ENCODE peak calls at places on chromosomes 16 and 17, in seven cellular contexts. M, Z, T, V, O, H and B are unnamed samples.

GRCh38 chr17:46121165-46121764 is 72.0 kb downstream of the KANSL1 start:
- DNase-seq in V (no peak), O (no peak), T (no peak), M (no peak), H (no peak), Z (no peak), B (no peak)

GRCh38 chr17:8598913-8599312 is 31.6 kb downstream of the MYH10 start:
- DNase-seq in Z (no peak), T (no peak), V (no peak), H (no peak), M (no peak), O (no peak), B (no peak)

GRCh38 chr17:57923182-57923872 is 31.9 kb downstream of the CUEDC1 start:
- DNase-seq in T (no peak), H (no peak), O (no peak), Z (no peak), V (no peak), M (no peak), B (no peak)

GRCh38 chr17:61618950-61619349 is 27.9 kb upstream of the NACA2 start:
- DNase-seq in M (no peak), T (no peak), O (no peak), H (no peak), V (no peak), Z (no peak), B (no peak)

GRCh38 chr17:76966486-76967181 is 98.4 kb downstream of the MGAT5B start:
- DNase-seq in H (no peak), V (no peak), M (no peak), T (no peak), O (no peak), Z (no peak), B (no peak)

GRCh38 chr17:27572665-27573064 is 58.3 kb upstream of the LGALS9 start:
- DNase-seq in Z (no peak), V (no peak), M (no peak), O (no peak), T (no peak), H (no peak), B (no peak)

GRCh38 chr17:59287452-59287851 is 44.0 kb upstream of the YPEL2 start:
- DNase-seq in H (no peak), O (no peak), M (peak), Z (no peak), T (no peak), V (no peak), B (peak)

GRCh38 chr17:32783602-32784001 is 93.3 kb downstream of the MYO1D start:
- DNase-seq in H (no peak), Z (no peak), V (no peak), M (peak), O (no peak), T (no peak), B (no peak)

GRCh38 chr16:1913327-1914083 is 4.7 kb downstream of the HS3ST6 start:
- DNase-seq in V (no peak), M (no peak), Z (peak), T (peak), H (no peak), O (no peak), B (no peak)

GRCh38 chr17:76676629-76677028 is 33.1 kb upstream of the ST6GALNAC1 start:
- DNase-seq in T (no peak), M (no peak), O (no peak), Z (no peak), V (no peak), H (no peak), B (no peak)

GRCh38 chr16:67190041-67190440 is at the start of gene EXOC3L1:
- DNase-seq in M (no peak), O (no peak), H (no peak), Z (no peak), T (no peak), V (no peak), B (no peak)

GRCh38 chr16:88651276-88651988 is 579 bp upstream of the CYBA start:
- DNase-seq in V (no peak), O (no peak), H (peak), Z (peak), T (no peak), M (peak), B (no peak)

GRCh38 chr17:42325026-42325425 is 36.7 kb downstream of the STAT5A start:
- DNase-seq in V (no peak), O (no peak), H (peak), M (no peak), T (peak), Z (no peak), B (no peak)

GRCh38 chr17:81516439-81516838 is 3.8 kb upstream of the ACTG1 start:
- DNase-seq in Z (no peak), O (no peak), M (no peak), H (peak), T (no peak), V (no peak), B (no peak)

GRCh38 chr17:19771971-19772630 is 24.0 kb upstream of the ALDH3A1 start:
- DNase-seq in H (no peak), M (peak), V (no peak), T (no peak), Z (no peak), O (no peak), B (no peak)

GRCh38 chr17:8141741-8142140 is 10.5 kb downstream of the PER1 start:
- DNase-seq in H (no peak), T (no peak), O (no peak), V (no peak), M (no peak), Z (no peak), B (no peak)

GRCh38 chr16:57519796-57520360 is 16.5 kb downstream of the CCDC102A start:
- DNase-seq in T (peak), V (peak), O (no peak), H (peak), Z (peak), M (peak), B (peak)

GRCh38 chr16:29745126-29745852 is 501 bp downstream of the C16orf54 start:
- DNase-seq in M (peak), H (no peak), O (no peak), V (no peak), Z (no peak), T (no peak), B (no peak)

GRCh38 chr17:2602597-2603017 is 9.2 kb downstream of the PAFAH1B1 start:
- DNase-seq in Z (no peak), M (no peak), O (no peak), V (no peak), H (no peak), T (no peak), B (no peak)

GRCh38 chr17:19743101-19744100 is 4.7 kb downstream of the ALDH3A1 start:
- DNase-seq in T (no peak), O (no peak), Z (no peak), V (no peak), H (no peak), M (no peak), B (no peak)

GRCh38 chr17:7782237-7782636 is 51.8 kb upstream of the KDM6B start:
- DNase-seq in M (no peak), Z (no peak), H (no peak), T (no peak), V (no peak), O (no peak), B (no peak)

GRCh38 chr16:12433691-12434390 is 369.8 kb downstream of the CPPED1 start:
- DNase-seq in Z (no peak), H (no peak), T (no peak), V (no peak), M (no peak), O (no peak), B (no peak)

GRCh38 chr17:8162997-8163977 is 539 bp upstream of the VAMP2 start:
- DNase-seq in H (peak), V (peak), T (no peak), O (peak), Z (no peak), M (peak), B (peak)

GRCh38 chr16:11183035-11183812 is 72.8 kb downstream of the SOCS1 start:
- DNase-seq in O (no peak), T (no peak), Z (no peak), M (no peak), V (no peak), H (no peak), B (no peak)

GRCh38 chr17:48457080-48457836 is 27.2 kb upstream of the SKAP1 start:
- DNase-seq in Z (peak), M (peak), T (peak), V (peak), O (no peak), H (peak), B (no peak)

GRCh38 chr16:16007743-16008111 is 58.3 kb downstream of the ABCC1 start:
- DNase-seq in O (no peak), M (peak), H (no peak), V (no peak), T (no peak), Z (no peak), B (no peak)

GRCh38 chr16:10738231-10739077 is 5.2 kb upstream of the NUBP1 start:
- DNase-seq in O (no peak), Z (peak), T (peak), M (peak), H (peak), V (no peak), B (peak)

GRCh38 chr17:36485805-36486203 is 677 bp upstream of the ZNHIT3 start:
- DNase-seq in H (no peak), T (no peak), M (no peak), O (no peak), V (no peak), Z (no peak), B (no peak)

GRCh38 chr16:70726869-70727494 is 41.1 kb upstream of the MTSS2 start:
- DNase-seq in O (no peak), Z (no peak), H (peak), M (no peak), T (no peak), V (no peak), B (no peak)

GRCh38 chr16:28491080-28491969 is 549 bp downstream of the CLN3 start:
- DNase-seq in T (peak), M (peak), V (peak), Z (peak), O (no peak), H (peak), B (peak)

GRCh38 chr17:57622327-57622885 is 122.7 kb downstream of the CCDC182 start:
- DNase-seq in T (no peak), O (no peak), H (no peak), M (no peak), Z (no peak), V (no peak), B (no peak)

GRCh38 chr17:68325961-68326360 is 34.7 kb downstream of the ARSG start:
- DNase-seq in M (no peak), O (no peak), H (no peak), T (no peak), V (no peak), Z (no peak), B (no peak)

GRCh38 chr17:4118095-4118743 is 24.6 kb downstream of the ZZEF1 start:
- DNase-seq in V (no peak), O (no peak), H (no peak), T (peak), Z (no peak), M (no peak), B (no peak)

GRCh38 chr17:41835214-41835799 is 725 bp downstream of the NT5C3B start:
- DNase-seq in H (no peak), M (no peak), V (no peak), O (no peak), T (no peak), Z (no peak), B (no peak)

GRCh38 chr16:27313422-27314160 is at the start of gene IL4R:
- DNase-seq in O (no peak), T (peak), M (peak), H (peak), Z (peak), V (peak), B (peak)

GRCh38 chr16:49121636-49122035 is 160.0 kb downstream of the CBLN1 start:
- DNase-seq in H (no peak), M (no peak), Z (no peak), T (no peak), O (no peak), V (no peak), B (no peak)

GRCh38 chr16:84048306-84048705 is 5.7 kb upstream of the SLC38A8 start:
- DNase-seq in O (no peak), M (no peak), Z (no peak), H (no peak), V (no peak), T (peak), B (no peak)
- H3K27ac ChIP-seq in O (no peak), M (no peak), Z (no peak), H (no peak), V (no peak), T (no peak), B (no peak)

DNA sequence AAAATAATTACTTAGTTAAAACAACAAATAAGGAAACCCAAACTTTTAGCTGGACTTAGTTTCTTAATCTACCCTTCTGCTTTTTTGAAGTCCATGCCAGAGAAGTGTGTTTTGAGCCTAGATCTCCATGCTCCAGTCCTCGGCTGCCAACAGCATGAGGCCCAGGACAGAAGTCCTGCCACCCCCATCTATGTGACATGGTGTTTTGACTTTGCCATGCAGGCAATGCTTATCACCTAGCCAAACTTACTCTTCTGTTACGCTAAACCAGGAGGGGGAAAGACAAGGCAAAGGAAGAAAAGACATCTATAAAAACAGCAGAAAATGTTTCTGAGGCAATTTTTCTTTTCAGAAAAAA is 119.5 kb downstream of the PARN start:
- DNase-seq in V (no peak), O (no peak), T (no peak), M (no peak), Z (no peak), H (no peak), B (no peak)
- H3K27ac ChIP-seq in V (no peak), O (no peak), T (peak), M (no peak), Z (no peak), H (peak), B (no peak)

GRCh38 chr17:72560303-72561247 is 439.8 kb downstream of the SOX9 start:
- DNase-seq in M (peak), V (peak), Z (peak), O (no peak), T (peak), H (no peak), B (no peak)

GRCh38 chr17:72558971-72559476 is 438.2 kb downstream of the SOX9 start:
- DNase-seq in Z (no peak), V (no peak), T (no peak), O (no peak), H (no peak), M (no peak), B (no peak)

GRCh38 chr17:72561680-72562079 is 440.9 kb downstream of the SOX9 start:
- DNase-seq in M (no peak), Z (no peak), H (no peak), V (no peak), T (no peak), O (no peak), B (no peak)

GRCh38 chr17:72562628-72563188 is 441.9 kb downstream of the SOX9 start:
- DNase-seq in M (no peak), H (no peak), O (no peak), Z (no peak), T (no peak), V (no peak), B (no peak)

DNA sequence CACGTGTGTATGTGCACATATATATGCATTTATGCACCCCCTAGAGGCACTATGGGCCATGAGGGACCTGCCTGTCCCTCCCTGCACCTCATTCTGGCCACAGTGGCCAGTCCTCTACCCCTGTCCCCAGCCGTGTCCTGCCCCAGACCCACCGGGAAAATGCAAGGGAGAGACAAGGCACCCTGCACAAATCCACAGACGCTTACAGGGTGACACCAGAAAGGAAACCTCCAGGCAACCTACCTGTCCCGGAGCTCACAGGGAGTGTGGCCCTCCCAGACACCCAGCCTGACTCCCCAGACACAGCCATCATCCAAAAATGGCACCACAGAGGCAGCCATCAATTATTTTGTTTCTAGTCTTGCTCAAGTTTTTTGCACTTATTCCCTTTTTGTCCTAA is 440.4 kb downstream of the SOX9 start:
- DNase-seq in O (no peak), V (no peak), H (no peak), Z (no peak), M (no peak), T (no peak), B (no peak)
- H3K27ac ChIP-seq in O (no peak), V (no peak), H (no peak), Z (no peak), M (no peak), T (no peak), B (no peak)

DNA sequence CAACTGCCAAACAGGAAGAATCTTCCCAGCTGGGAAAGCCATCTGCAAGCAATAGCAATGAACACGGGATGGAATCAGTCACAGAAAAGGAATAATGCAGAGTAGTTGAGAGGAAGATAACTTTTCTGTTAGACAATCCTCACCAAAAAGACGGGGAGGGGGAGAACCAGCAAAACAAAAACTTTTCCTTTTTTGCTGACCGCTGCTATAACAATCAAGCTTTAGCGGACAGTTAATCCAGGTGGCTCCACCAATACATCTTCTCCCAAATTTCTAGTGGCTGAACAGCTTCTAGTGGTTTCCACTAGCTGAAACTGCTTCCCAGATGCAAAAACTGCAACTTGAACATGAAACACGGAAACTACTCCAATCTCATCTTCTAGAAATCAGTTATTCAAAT is 956 bp downstream of the TMEM11 start:
- DNase-seq in T (no peak), V (no peak), M (no peak), Z (no peak), H (no peak), O (no peak), B (no peak)
- H3K27ac ChIP-seq in T (no peak), V (peak), M (peak), Z (peak), H (peak), O (no peak), B (no peak)

DNA sequence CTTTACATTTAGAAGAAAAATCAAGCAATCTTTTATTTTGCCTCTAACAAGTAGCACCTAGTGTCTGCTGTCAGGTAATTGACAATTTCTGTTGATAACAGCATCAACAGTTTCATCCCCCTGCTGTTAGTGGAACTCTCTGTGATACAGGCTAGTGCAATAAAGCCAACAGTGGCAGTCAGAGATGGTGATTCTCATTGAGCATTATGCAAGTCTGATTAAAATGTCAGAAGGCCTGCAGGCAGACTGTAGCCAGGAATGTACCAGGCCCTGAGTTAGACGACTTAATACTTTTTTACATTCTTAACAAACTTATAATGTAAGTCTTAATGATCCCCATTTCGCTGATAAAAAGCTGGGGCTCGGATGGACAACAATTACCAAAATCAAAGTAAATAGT is 14.6 kb downstream of the CYLD start:
- DNase-seq in H (no peak), M (no peak), O (no peak), T (no peak), V (no peak), Z (no peak), B (no peak)
- H3K27ac ChIP-seq in H (no peak), M (peak), O (peak), T (no peak), V (no peak), Z (no peak), B (no peak)

GRCh38 chr17:9684955-9685621 is 39.8 kb downstream of the USP43 start:
- DNase-seq in H (no peak), M (no peak), O (no peak), T (no peak), V (no peak), Z (no peak), B (no peak)
- H3K27ac ChIP-seq in H (no peak), M (no peak), O (no peak), T (no peak), V (no peak), Z (no peak), B (no peak)

GRCh38 chr16:85908889-85909584 is 10.1 kb downstream of the IRF8 start:
- DNase-seq in M (no peak), T (no peak), H (no peak), Z (no peak), V (peak), O (no peak), B (no peak)
- H3K27ac ChIP-seq in M (no peak), T (no peak), H (no peak), Z (no peak), V (no peak), O (no peak), B (peak)